ENCODE peak calls at places on chromosome 20, in four cellular contexts. F is SK-MEL-5, Z is GM04504, B is cardiac fibroblast. U is an unnamed sample.

GRCh38 chr20:6700563-6701328 is 66.7 kb upstream of the BMP2 start:
- DNase-seq in Z (no peak), F (no peak), B (no peak), U (peak; percentile 82)

GRCh38 chr20:21513881-21514540 is at the start of gene NKX2-2:
- DNase-seq in F (no peak), Z (no peak), B (no peak), U (no peak)

GRCh38 chr20:4091332-4092135 is 76.2 kb upstream of the RNF24 start:
- DNase-seq in F (peak; percentile 79), Z (peak; percentile 51), B (peak; percentile 81), U (no peak)

GRCh38 chr20:32988008-32988407 is 16.2 kb downstream of the SUN5 start:
- DNase-seq in F (peak; percentile 36), Z (no peak), B (no peak), U (no peak)

GRCh38 chr20:25223765-25224720 is 23.8 kb upstream of the PYGB start:
- DNase-seq in B (no peak), F (no peak), Z (no peak), U (no peak)

GRCh38 chr20:62816879-62817873 is at the start of gene COL9A3:
- DNase-seq in F (peak; percentile 42), B (no peak), Z (no peak), U (no peak)

GRCh38 chr20:49323622-49324238 is 45.9 kb upstream of the ZNFX1 start:
- DNase-seq in F (peak; percentile 68), Z (peak; percentile 54), B (peak; percentile 86), U (peak; percentile 66)

GRCh38 chr20:35871311-35871771 is 83.0 kb downstream of the SCAND1 start:
- DNase-seq in Z (no peak), B (peak; percentile 60), F (peak; percentile 54), U (no peak)

GRCh38 chr20:23568320-23569011 is at the start of gene CST9L:
- DNase-seq in Z (no peak), B (no peak), F (no peak), U (no peak)

GRCh38 chr20:2713285-2713684 is 20.7 kb downstream of the EBF4 start:
- DNase-seq in F (peak; percentile 67), Z (no peak), B (no peak), U (no peak)

GRCh38 chr20:38229376-38230252 is 30.9 kb downstream of the KIAA1755 start:
- DNase-seq in B (peak; percentile 52), Z (no peak), F (peak; percentile 43), U (no peak)

GRCh38 chr20:44776977-44777376 is 31.3 kb downstream of the KCNK15 start:
- DNase-seq in Z (no peak), B (peak; percentile 33), F (peak; percentile 30), U (no peak)

GRCh38 chr20:5402903-5403531 is 86.3 kb upstream of the PROKR2 start:
- DNase-seq in Z (no peak), B (peak; percentile 21), F (peak; percentile 71), U (no peak)

GRCh38 chr20:14046534-14046933 is 51.2 kb downstream of the MACROD2 start:
- DNase-seq in B (no peak), Z (no peak), F (no peak), U (no peak)